ENCODE peak calls at places on chromosome 18, in seven cellular contexts. One of them, this sample, is unnamed.

GRCh38 chr18:13268035-13268700 is 49.6 kb downstream of the LDLRAD4 start:
- DNase-seq in SK-N-SH: no peak
- DNase-seq in K562: no peak
- DNase-seq in GM12878: no peak
- DNase-seq in H1: no peak
- DNase-seq in HepG2: no peak
- DNase-seq in GM12892: no peak
- DNase-seq in this sample: no peak

GRCh38 chr18:46727177-46727576 is 29.7 kb downstream of the ST8SIA5 start:
- DNase-seq in SK-N-SH: no peak
- DNase-seq in K562: no peak
- DNase-seq in GM12878: no peak
- DNase-seq in H1: no peak
- DNase-seq in HepG2: no peak
- DNase-seq in GM12892: no peak
- DNase-seq in this sample: no peak

GRCh38 chr18:26723986-26724385 is 141.5 kb downstream of the AQP4 start:
- DNase-seq in SK-N-SH: no peak
- DNase-seq in K562: no peak
- DNase-seq in GM12878: no peak
- DNase-seq in H1: no peak
- DNase-seq in HepG2: no peak
- DNase-seq in GM12892: no peak
- DNase-seq in this sample: no peak

GRCh38 chr18:63249781-63250180 is 69.8 kb downstream of the BCL2 start:
- DNase-seq in SK-N-SH: no peak
- DNase-seq in K562: no peak
- DNase-seq in GM12878: no peak
- DNase-seq in H1: no peak
- DNase-seq in HepG2: no peak
- DNase-seq in GM12892: no peak
- DNase-seq in this sample: no peak

GRCh38 chr18:58091099-58091611 is 47.1 kb downstream of the NEDD4L start:
- DNase-seq in SK-N-SH: no peak
- DNase-seq in K562: no peak
- DNase-seq in GM12878: peak; percentile 72
- DNase-seq in H1: no peak
- DNase-seq in HepG2: no peak
- DNase-seq in GM12892: no peak
- DNase-seq in this sample: peak; percentile 21

GRCh38 chr18:44851806-44852205 is 171.1 kb downstream of the SETBP1 start:
- DNase-seq in SK-N-SH: no peak
- DNase-seq in K562: no peak
- DNase-seq in GM12878: no peak
- DNase-seq in H1: no peak
- DNase-seq in HepG2: no peak
- DNase-seq in GM12892: no peak
- DNase-seq in this sample: no peak

GRCh38 chr18:75170916-75171315 is 38.0 kb downstream of the PTGR3 start:
- DNase-seq in SK-N-SH: no peak
- DNase-seq in K562: no peak
- DNase-seq in GM12878: no peak
- DNase-seq in H1: no peak
- DNase-seq in HepG2: no peak
- DNase-seq in GM12892: no peak
- DNase-seq in this sample: no peak

GRCh38 chr18:44514106-44514505 is 166.6 kb upstream of the SETBP1 start:
- DNase-seq in SK-N-SH: no peak
- DNase-seq in K562: no peak
- DNase-seq in GM12878: no peak
- DNase-seq in H1: no peak
- DNase-seq in HepG2: no peak
- DNase-seq in GM12892: no peak
- DNase-seq in this sample: no peak

GRCh38 chr18:79962835-79963657 is 1.4 kb upstream of the HSBP1L1 start:
- DNase-seq in SK-N-SH: no peak
- DNase-seq in K562: no peak
- DNase-seq in GM12878: peak; percentile 84
- DNase-seq in H1: no peak
- DNase-seq in HepG2: no peak
- DNase-seq in GM12892: peak; percentile 64
- DNase-seq in this sample: peak; percentile 51

GRCh38 chr18:74518456-74519315 is 15.6 kb upstream of the CNDP1 start:
- DNase-seq in SK-N-SH: no peak
- DNase-seq in K562: no peak
- DNase-seq in GM12878: no peak
- DNase-seq in H1: no peak
- DNase-seq in HepG2: no peak
- DNase-seq in GM12892: no peak
- DNase-seq in this sample: no peak

GRCh38 chr18:46856975-46857374 is 60.3 kb downstream of the PIAS2 start:
- DNase-seq in SK-N-SH: no peak
- DNase-seq in K562: no peak
- DNase-seq in GM12878: no peak
- DNase-seq in H1: no peak
- DNase-seq in HepG2: no peak
- DNase-seq in GM12892: no peak
- DNase-seq in this sample: no peak

GRCh38 chr18:12741351-12741750 is 38.5 kb downstream of the PSMG2 start:
- DNase-seq in SK-N-SH: peak; percentile 46
- DNase-seq in K562: peak; percentile 39
- DNase-seq in GM12878: no peak
- DNase-seq in H1: no peak
- DNase-seq in HepG2: peak; percentile 94
- DNase-seq in GM12892: no peak
- DNase-seq in this sample: no peak

GRCh38 chr18:57243624-57244179 is 96.8 kb downstream of the BOD1L2 start:
- DNase-seq in SK-N-SH: no peak
- DNase-seq in K562: no peak
- DNase-seq in GM12878: no peak
- DNase-seq in H1: no peak
- DNase-seq in HepG2: peak; percentile 62
- DNase-seq in GM12892: no peak
- DNase-seq in this sample: no peak

GRCh38 chr18:70380915-70381896 is 92.4 kb downstream of the SOCS6 start:
- DNase-seq in SK-N-SH: no peak
- DNase-seq in K562: peak; percentile 82
- DNase-seq in GM12878: no peak
- DNase-seq in H1: no peak
- DNase-seq in HepG2: peak; percentile 98
- DNase-seq in GM12892: no peak
- DNase-seq in this sample: peak; percentile 21

GRCh38 chr18:30748541-30748940 is 294.0 kb downstream of the DSC3 start:
- DNase-seq in SK-N-SH: no peak
- DNase-seq in K562: no peak
- DNase-seq in GM12878: no peak
- DNase-seq in H1: no peak
- DNase-seq in HepG2: no peak
- DNase-seq in GM12892: no peak
- DNase-seq in this sample: no peak

GRCh38 chr18:360676-361075 is 92.8 kb upstream of the THOC1 start:
- DNase-seq in SK-N-SH: no peak
- DNase-seq in K562: no peak
- DNase-seq in GM12878: no peak
- DNase-seq in H1: no peak
- DNase-seq in HepG2: no peak
- DNase-seq in GM12892: no peak
- DNase-seq in this sample: no peak

GRCh38 chr18:42486296-42486695 is 531.3 kb downstream of the PIK3C3 start:
- DNase-seq in SK-N-SH: no peak
- DNase-seq in K562: no peak
- DNase-seq in GM12878: no peak
- DNase-seq in H1: no peak
- DNase-seq in HepG2: no peak
- DNase-seq in GM12892: no peak
- DNase-seq in this sample: no peak

GRCh38 chr18:63342206-63342605 is 22.6 kb upstream of the BCL2 start:
- DNase-seq in SK-N-SH: peak; percentile 49
- DNase-seq in K562: peak; percentile 56
- DNase-seq in GM12878: no peak
- DNase-seq in H1: peak; percentile 53
- DNase-seq in HepG2: no peak
- DNase-seq in GM12892: no peak
- DNase-seq in this sample: no peak

GRCh38 chr18:73848656-73849055 is 299.0 kb downstream of the FBXO15 start:
- DNase-seq in SK-N-SH: no peak
- DNase-seq in K562: no peak
- DNase-seq in GM12878: no peak
- DNase-seq in H1: no peak
- DNase-seq in HepG2: no peak
- DNase-seq in GM12892: no peak
- DNase-seq in this sample: no peak

GRCh38 chr18:79919089-79919488 is 32.4 kb downstream of the SLC66A2 start:
- DNase-seq in SK-N-SH: no peak
- DNase-seq in K562: no peak
- DNase-seq in GM12878: no peak
- DNase-seq in H1: no peak
- DNase-seq in HepG2: no peak
- DNase-seq in GM12892: no peak
- DNase-seq in this sample: no peak

GRCh38 chr18:7567487-7568425 is 640 bp downstream of the PTPRM start:
- DNase-seq in SK-N-SH: peak; percentile 81
- DNase-seq in K562: no peak
- DNase-seq in GM12878: no peak
- DNase-seq in H1: peak; percentile 81
- DNase-seq in HepG2: no peak
- DNase-seq in GM12892: peak; percentile 5
- DNase-seq in this sample: peak; percentile 19

DNA sequence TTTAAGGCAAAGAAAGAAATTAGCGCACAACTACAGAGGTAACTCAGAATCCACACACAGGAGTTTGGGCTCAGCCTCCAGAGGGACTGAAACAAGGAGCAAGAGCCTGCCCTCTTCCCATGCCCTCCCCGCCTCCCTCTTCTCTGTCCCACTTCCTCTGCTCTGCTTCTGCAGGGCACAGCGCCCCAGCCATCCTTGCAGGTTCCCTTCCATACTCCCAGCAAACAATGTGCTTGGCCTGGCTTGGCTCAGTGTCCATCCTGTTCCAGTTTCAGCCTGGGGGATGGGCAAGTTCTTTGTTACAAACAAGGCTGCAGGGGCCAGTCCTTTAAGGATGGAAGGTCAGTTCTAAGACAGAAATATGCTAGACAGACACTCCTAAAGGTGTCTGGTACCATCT is 133.5 kb downstream of the CDH20 start:
- DNase-seq in SK-N-SH: no peak
- DNase-seq in K562: no peak
- DNase-seq in GM12878: no peak
- DNase-seq in H1: no peak
- DNase-seq in HepG2: no peak
- DNase-seq in GM12892: no peak
- DNase-seq in this sample: no peak
- TF ChIP-seq TAF1 in SK-N-SH: no peak
- TF ChIP-seq TAF1 in K562: no peak
- TF ChIP-seq TAF1 in GM12878: no peak
- TF ChIP-seq TAF1 in H1: no peak
- TF ChIP-seq TAF1 in HepG2: no peak
- TF ChIP-seq TAF1 in GM12892: no peak
- TF ChIP-seq TAF1 in this sample: no peak

GRCh38 chr18:24053211-24053610 is 38.7 kb downstream of the TTC39C start:
- DNase-seq in SK-N-SH: no peak
- DNase-seq in K562: no peak
- DNase-seq in GM12878: no peak
- DNase-seq in H1: no peak
- DNase-seq in HepG2: no peak
- DNase-seq in GM12892: no peak
- DNase-seq in this sample: no peak

GRCh38 chr18:24055878-24056277 is 41.3 kb downstream of the TTC39C start:
- DNase-seq in SK-N-SH: peak; percentile 32
- DNase-seq in K562: no peak
- DNase-seq in GM12878: no peak
- DNase-seq in H1: no peak
- DNase-seq in HepG2: no peak
- DNase-seq in GM12892: no peak
- DNase-seq in this sample: no peak

GRCh38 chr18:24054130-24054529 is 39.6 kb downstream of the TTC39C start:
- DNase-seq in SK-N-SH: no peak
- DNase-seq in K562: no peak
- DNase-seq in GM12878: no peak
- DNase-seq in H1: no peak
- DNase-seq in HepG2: no peak
- DNase-seq in GM12892: no peak
- DNase-seq in this sample: no peak

GRCh38 chr18:24056506-24056905 is 42.0 kb downstream of the TTC39C start:
- DNase-seq in SK-N-SH: no peak
- DNase-seq in K562: no peak
- DNase-seq in GM12878: no peak
- DNase-seq in H1: no peak
- DNase-seq in HepG2: no peak
- DNase-seq in GM12892: no peak
- DNase-seq in this sample: no peak

DNA sequence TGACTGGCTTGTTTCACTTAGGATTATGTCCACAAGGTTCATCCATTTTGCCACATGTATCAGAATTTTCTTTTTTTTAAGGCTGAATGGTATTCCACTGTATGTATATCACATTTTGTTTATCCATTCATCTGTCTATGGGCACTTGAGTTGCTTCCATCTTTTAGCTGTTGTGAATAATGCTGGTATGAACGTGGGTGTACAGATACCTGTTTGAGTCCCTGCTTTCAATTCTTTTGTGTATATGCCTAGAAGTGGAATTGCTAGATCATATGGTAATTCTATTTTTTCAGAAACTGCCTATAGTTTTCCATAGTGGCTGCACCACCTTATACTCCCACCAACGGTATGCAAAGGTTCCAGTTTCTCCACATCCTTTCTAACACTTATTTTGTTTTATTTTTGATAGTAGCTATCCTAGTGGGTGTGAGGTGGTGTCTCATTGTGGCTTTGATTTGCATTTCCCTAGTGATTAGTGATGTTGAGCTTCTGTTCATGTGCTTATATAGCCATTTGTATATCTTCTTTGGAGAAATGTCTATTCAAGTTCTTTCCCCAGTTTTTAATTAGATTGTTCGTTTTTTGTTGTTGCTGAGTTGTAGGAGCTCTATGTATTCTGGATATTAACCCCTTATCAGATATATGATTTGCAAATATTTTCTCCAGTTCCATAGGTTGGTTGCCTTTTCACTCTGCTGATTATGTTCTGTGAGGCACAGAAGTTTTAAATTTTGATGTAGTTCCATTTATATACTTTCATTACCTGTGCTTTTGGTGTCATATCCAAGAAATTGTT is 40.7 kb downstream of the TTC39C start:
- DNase-seq in SK-N-SH: no peak
- DNase-seq in K562: no peak
- DNase-seq in GM12878: no peak
- DNase-seq in H1: no peak
- DNase-seq in HepG2: no peak
- DNase-seq in GM12892: no peak
- DNase-seq in this sample: no peak
- TF ChIP-seq TAF1 in SK-N-SH: no peak
- TF ChIP-seq TAF1 in K562: no peak
- TF ChIP-seq TAF1 in GM12878: no peak
- TF ChIP-seq TAF1 in H1: no peak
- TF ChIP-seq TAF1 in HepG2: no peak
- TF ChIP-seq TAF1 in GM12892: no peak
- TF ChIP-seq TAF1 in this sample: no peak

GRCh38 chr18:59961086-59961485 is 61.3 kb downstream of the PMAIP1 start:
- DNase-seq in SK-N-SH: no peak
- DNase-seq in K562: peak; percentile 14
- DNase-seq in GM12878: no peak
- DNase-seq in H1: no peak
- DNase-seq in HepG2: no peak
- DNase-seq in GM12892: peak; percentile 26
- DNase-seq in this sample: peak; percentile 24
- TF ChIP-seq TAF1 in SK-N-SH: no peak
- TF ChIP-seq TAF1 in K562: no peak
- TF ChIP-seq TAF1 in GM12878: no peak
- TF ChIP-seq TAF1 in H1: no peak
- TF ChIP-seq TAF1 in HepG2: no peak
- TF ChIP-seq TAF1 in GM12892: no peak
- TF ChIP-seq TAF1 in this sample: no peak

GRCh38 chr18:50791599-50792438 is 28.0 kb downstream of the MRO start:
- DNase-seq in SK-N-SH: no peak
- DNase-seq in K562: no peak
- DNase-seq in GM12878: no peak
- DNase-seq in H1: no peak
- DNase-seq in HepG2: no peak
- DNase-seq in GM12892: no peak
- DNase-seq in this sample: no peak
- TF ChIP-seq TAF1 in SK-N-SH: no peak
- TF ChIP-seq TAF1 in K562: no peak
- TF ChIP-seq TAF1 in GM12878: no peak
- TF ChIP-seq TAF1 in H1: no peak
- TF ChIP-seq TAF1 in HepG2: no peak
- TF ChIP-seq TAF1 in GM12892: no peak
- TF ChIP-seq TAF1 in this sample: no peak